ENCODE peak calls at places on chromosomes 5 and 9, in six cellular contexts. H is neuronal stem cell; P is fibroblast of lung; L is CD4-positive, alpha-beta T cell; C is aorta; J is MM.1S. B is an unnamed sample.

GRCh38 chr5:54361683-54362411 is 51.5 kb upstream of the ARL15 start:
- DNase-seq in H (no peak), P (no peak), L (no peak), C (peak; percentile 60), J (no peak), B (no peak)

GRCh38 chr5:35487255-35488035 is 130.2 kb upstream of the SPEF2 start:
- DNase-seq in H (no peak), P (peak; percentile 85), L (no peak), C (no peak), J (no peak), B (no peak)

GRCh38 chr5:172443441-172444109 is 10.8 kb downstream of the SH3PXD2B start:
- DNase-seq in H (no peak), P (peak; percentile 93), L (no peak), C (peak; percentile 87), J (no peak), B (peak; percentile 91)

GRCh38 chr9:95142728-95143127 is 174.8 kb downstream of the FANCC start:
- DNase-seq in H (no peak), P (no peak), L (no peak), C (no peak), J (no peak), B (no peak)

GRCh38 chr5:154513669-154514084 is 35.6 kb upstream of the HAND1 start:
- DNase-seq in H (no peak), P (peak; percentile 44), L (no peak), C (no peak), J (peak; percentile 36), B (no peak)

GRCh38 chr9:94639996-94640376 is 668 bp upstream of the FBP1 start:
- DNase-seq in H (no peak), P (no peak), L (no peak), C (no peak), J (no peak), B (no peak)

GRCh38 chr5:14745753-14746152 is 81.2 kb downstream of the OTULIN start:
- DNase-seq in H (no peak), P (no peak), L (no peak), C (no peak), J (no peak), B (no peak)

GRCh38 chr5:112686675-112687074 is 51.0 kb upstream of the APC start:
- DNase-seq in H (no peak), P (no peak), L (no peak), C (no peak), J (no peak), B (no peak)

GRCh38 chr5:137622850-137623249 is 113.0 kb downstream of the KLHL3 start:
- DNase-seq in H (no peak), P (no peak), L (no peak), C (peak; percentile 93), J (no peak), B (no peak)

GRCh38 chr5:1464096-1464446 is 18.8 kb upstream of the SLC6A3 start:
- DNase-seq in H (no peak), P (no peak), L (no peak), C (no peak), J (no peak), B (no peak)

GRCh38 chr5:10248378-10249260 is 1.1 kb downstream of the ATPSCKMT start:
- DNase-seq in H (no peak), P (no peak), L (no peak), C (no peak), J (no peak), B (no peak)

GRCh38 chr9:91677822-91678221 is 254.2 kb upstream of the NFIL3 start:
- DNase-seq in H (no peak), P (no peak), L (no peak), C (no peak), J (no peak), B (no peak)

GRCh38 chr9:109986423-109987055 is 206.5 kb downstream of the PALM2AKAP2 start:
- DNase-seq in H (no peak), P (peak; percentile 91), L (no peak), C (no peak), J (no peak), B (no peak)

GRCh38 chr5:8478308-8478707 is 609.4 kb downstream of the MTRR start:
- DNase-seq in H (no peak), P (no peak), L (no peak), C (no peak), J (no peak), B (no peak)

GRCh38 chr9:111897831-111898144 is 1.2 kb downstream of the UGCG start:
- DNase-seq in H (no peak), P (peak; percentile 35), L (no peak), C (no peak), J (peak; percentile 50), B (no peak)

GRCh38 chr9:78713746-78714405 is 417.0 kb downstream of the PSAT1 start:
- DNase-seq in H (no peak), P (no peak), L (no peak), C (no peak), J (peak; percentile 15), B (no peak)

GRCh38 chr5:159497221-159497620 is 166.9 kb upstream of the IL12B start:
- DNase-seq in H (no peak), P (no peak), L (no peak), C (no peak), J (no peak), B (no peak)

GRCh38 chr5:1795931-1796330 is 3.7 kb downstream of the MRPL36 start:
- DNase-seq in H (no peak), P (no peak), L (no peak), C (peak; percentile 17), J (no peak), B (no peak)

GRCh38 chr5:91042225-91042624 is 340.9 kb downstream of the ARRDC3 start:
- DNase-seq in H (no peak), P (no peak), L (no peak), C (no peak), J (no peak), B (no peak)

GRCh38 chr5:36877667-36878420 is 1.3 kb downstream of the NIPBL start:
- DNase-seq in H (no peak), P (peak; percentile 38), L (no peak), C (no peak), J (no peak), B (no peak)

GRCh38 chr9:32010322-32010721 is 374.1 kb upstream of the ACO1 start:
- DNase-seq in H (no peak), P (no peak), L (no peak), C (no peak), J (no peak), B (no peak)

GRCh38 chr9:116274293-116274692 is 120.7 kb downstream of the PAPPA start:
- DNase-seq in H (no peak), P (no peak), L (no peak), C (no peak), J (no peak), B (no peak)

GRCh38 chr5:59328801-59329296 is 564.7 kb downstream of the PDE4D start:
- DNase-seq in H (no peak), P (peak; percentile 70), L (no peak), C (no peak), J (no peak), B (no peak)

GRCh38 chr5:16464664-16465543 is 696 bp downstream of the ZNF622 start:
- DNase-seq in H (no peak), P (peak; percentile 11), L (no peak), C (no peak), J (peak; percentile 22), B (no peak)

GRCh38 chr9:69131682-69132081 is 42.4 kb upstream of the TJP2 start:
- DNase-seq in H (no peak), P (peak; percentile 98), L (no peak), C (no peak), J (no peak), B (no peak)

GRCh38 chr9:125409637-125410521 is 148.3 kb downstream of the GAPVD1 start:
- DNase-seq in H (no peak), P (no peak), L (peak; percentile 10), C (peak; percentile 38), J (peak; percentile 9), B (peak; percentile 47)

GRCh38 chr5:2203774-2204173 is 321.0 kb upstream of the IRX4 start:
- DNase-seq in H (no peak), P (no peak), L (no peak), C (no peak), J (no peak), B (no peak)

GRCh38 chr9:73715591-73715990 is 563.9 kb downstream of the ANXA1 start:
- DNase-seq in H (no peak), P (no peak), L (no peak), C (no peak), J (no peak), B (no peak)

GRCh38 chr9:73719660-73720059 is 568.0 kb downstream of the ANXA1 start:
- DNase-seq in H (no peak), P (no peak), L (no peak), C (no peak), J (no peak), B (no peak)

GRCh38 chr9:73714294-73714693 is 562.6 kb downstream of the ANXA1 start:
- DNase-seq in H (no peak), P (no peak), L (no peak), C (no peak), J (no peak), B (no peak)
- H3K27ac ChIP-seq in H (no peak overlapping the region), P (no peak overlapping the region), L (no peak overlapping the region), C (no peak overlapping the region), J (no peak overlapping the region), B (no peak overlapping the region)

GRCh38 chr5:122845253-122846050 is at the start of gene SNX24:
- DNase-seq in H (peak; percentile 64), P (peak; percentile 74), L (peak; percentile 47), C (peak; percentile 91), J (peak; percentile 90), B (peak; percentile 77)
- H3K27ac ChIP-seq in H (no peak within 1 kb of the TSS), P (peak within 1 kb of the TSS; percentile 73), L (peak within 1 kb of the TSS; percentile 62), C (peak within 1 kb of the TSS; percentile 64), J (peak within 1 kb of the TSS; percentile 66), B (peak within 1 kb of the TSS; percentile 88)

DNA sequence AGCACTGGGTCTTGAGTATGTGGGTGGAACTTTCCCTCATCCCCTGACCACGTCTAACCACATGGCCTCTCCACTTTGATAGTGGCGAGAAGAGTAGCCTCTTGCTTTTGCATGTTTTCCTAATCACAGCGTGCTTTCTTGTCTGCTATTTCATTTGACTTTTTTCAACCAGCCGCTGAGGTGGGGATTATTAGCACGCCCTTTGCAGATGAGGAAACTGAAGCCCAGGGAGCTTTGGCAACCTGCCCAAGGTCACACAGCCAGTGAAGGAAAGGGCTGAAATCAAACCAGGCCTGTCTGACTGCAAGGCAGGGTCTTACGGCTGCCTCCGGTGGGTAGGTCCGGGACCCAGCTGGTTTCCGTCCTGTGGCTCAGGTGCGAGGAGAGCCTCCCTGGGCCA is 106.5 kb upstream of the MSX2 start:
- DNase-seq in H (no peak), P (no peak), L (no peak), C (no peak), J (peak; percentile 32), B (no peak)
- H3K27ac ChIP-seq in H (no peak overlapping the region), P (no peak overlapping the region), L (no peak overlapping the region), C (no peak overlapping the region), J (peak overlapping the region; percentile 28), B (no peak overlapping the region)

DNA sequence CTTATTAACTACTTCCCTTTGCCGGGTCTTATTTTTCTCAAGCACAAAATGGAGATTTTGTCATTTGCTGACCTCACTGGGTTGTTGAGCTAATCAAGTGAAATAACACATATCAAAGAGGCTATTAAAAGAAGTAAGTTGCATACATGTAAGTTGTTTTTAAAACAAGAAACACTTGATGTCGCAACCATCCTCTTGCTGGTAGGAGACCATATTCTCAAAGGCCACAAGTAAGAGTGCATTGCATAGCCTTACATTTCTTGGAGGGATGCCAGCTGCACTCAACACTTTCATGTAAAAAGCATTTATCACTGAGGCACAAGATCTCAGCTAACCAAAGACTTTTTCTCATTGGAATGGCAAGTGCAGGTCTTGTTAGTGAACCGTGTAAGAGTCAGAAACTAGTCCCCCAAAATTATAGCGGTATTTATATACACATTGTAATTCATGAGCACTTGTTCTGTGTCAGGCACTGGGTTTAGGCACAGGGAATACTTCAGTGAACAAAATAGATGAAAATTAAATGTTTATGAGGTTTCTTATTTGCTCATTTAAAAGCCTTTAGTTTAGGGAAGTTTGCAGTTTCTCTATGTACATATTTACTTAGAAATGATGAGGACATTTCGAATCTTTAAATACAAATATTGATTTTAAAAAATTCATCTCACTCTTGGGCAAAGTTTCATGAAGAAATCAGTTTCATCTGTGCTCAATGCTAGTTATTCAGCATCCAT is 72.0 kb downstream of the ZFAND5 start:
- DNase-seq in H (no peak), P (peak; percentile 98), L (no peak), C (no peak), J (no peak), B (no peak)
- H3K27ac ChIP-seq in H (no peak overlapping the region), P (no peak overlapping the region), L (no peak overlapping the region), C (no peak overlapping the region), J (no peak overlapping the region), B (no peak overlapping the region)

B was measured in WERI-Rb-1.